ENCODE peak calls at places on chromosome 14, in six cellular contexts. K is NCI-H1092 treated with DMSO at 0.1 percent for 48 hours; Q is aorta; R is Kasumi-1; H is HFFc6; O is stimulated activated CD4-positive, alpha-beta T cell treated with anti-CD3 and anti-CD28 coated beads, Interleukin-12 subunit alpha, Interleukin-12 subunit beta, amount 100 ng/mL, for 4 hours. D is an unnamed sample.

GRCh38 chr14:72311116-72311515 is 378.9 kb downstream of the RGS6 start:
- DNase-seq in Q (no peak), K (no peak), H (no peak), R (no peak), O (no peak), D (no peak)

GRCh38 chr14:68250950-68251765 is 431.6 kb downstream of the RAD51B start:
- DNase-seq in R (no peak), O (no peak), H (no peak), K (no peak), Q (no peak), D (no peak)

GRCh38 chr14:101711041-101711861 is 50.3 kb upstream of the PPP2R5C start:
- DNase-seq in H (no peak), O (no peak), K (no peak), Q (peak; percentile 33), R (no peak), D (no peak)

GRCh38 chr14:21840765-21841164 is 167.1 kb upstream of the OR4E1 start:
- DNase-seq in R (peak; percentile 46), Q (no peak), O (no peak), H (no peak), K (no peak), D (no peak)

GRCh38 chr14:80215081-80215480 is 3.8 kb upstream of the DIO2 start:
- DNase-seq in O (no peak), H (no peak), Q (no peak), K (no peak), R (no peak), D (no peak)

GRCh38 chr14:90730367-90730766 is 85.9 kb downstream of the TTC7B start:
- DNase-seq in K (no peak), Q (no peak), H (no peak), O (no peak), R (no peak), D (no peak)

GRCh38 chr14:74207943-74208342 is 31.3 kb upstream of the VSX2 start:
- DNase-seq in R (no peak), H (no peak), K (no peak), O (no peak), Q (no peak), D (no peak)

GRCh38 chr14:65945333-65945732 is 532.8 kb downstream of the FUT8 start:
- DNase-seq in Q (no peak), O (no peak), H (no peak), K (no peak), R (no peak), D (no peak)

GRCh38 chr14:22265319-22266140 is 323.5 kb downstream of the DAD1 start:
- DNase-seq in R (no peak), H (no peak), O (no peak), K (no peak), Q (no peak), D (no peak)

GRCh38 chr14:91484744-91485143 is 25.4 kb downstream of the PPP4R3A start:
- DNase-seq in O (no peak), H (no peak), Q (no peak), K (no peak), R (no peak), D (no peak)

GRCh38 chr14:31025335-31026075 is at the start of gene AP4S1:
- DNase-seq in K (peak; percentile 66), R (peak; percentile 50), H (no peak), Q (peak; percentile 59), O (peak; percentile 42), D (peak; percentile 41)

GRCh38 chr14:54845616-54846015 is 57.0 kb downstream of the GCH1 start:
- DNase-seq in R (no peak), H (no peak), K (no peak), Q (no peak), O (no peak), D (no peak)

GRCh38 chr14:87712386-87713113 is 280.4 kb downstream of the GALC start:
- DNase-seq in H (no peak), K (peak; percentile 13), R (no peak), Q (no peak), O (no peak), D (no peak)

GRCh38 chr14:105852378-105853088 is 326.1 kb downstream of the TMEM121 start:
- DNase-seq in Q (no peak), H (no peak), K (no peak), R (no peak), O (no peak), D (no peak)

GRCh38 chr14:74501691-74502090 is 8.1 kb downstream of the ISCA2 start:
- DNase-seq in O (no peak), Q (no peak), R (no peak), K (no peak), H (no peak), D (no peak)

D was measured in left ventricle myocardium inferior.